ENCODE peak calls at places on chromosomes 3 and 15, in four cellular contexts. One of them, this sample, is unnamed. For H3K27me3, the result is how much of the 10 kb centered on the place peaks cover.

GRCh38 chr3:11288021-11288491 is 15.9 kb downstream of the ATG7 start:
- DNase-seq in CD8-positive, alpha-beta T cell: no peak
- DNase-seq in body of pancreas: no peak
- DNase-seq in pancreas: no peak
- DNase-seq in this sample: peak

GRCh38 chr15:78049691-78050440 is 27.6 kb downstream of the TBC1D2B start:
- DNase-seq in pancreas: no peak
- DNase-seq in body of pancreas: no peak
- DNase-seq in CD8-positive, alpha-beta T cell: peak
- DNase-seq in this sample: no peak

GRCh38 chr3:134793562-134793961 is 1.5 kb upstream of the EPHB1 start:
- DNase-seq in CD8-positive, alpha-beta T cell: no peak
- DNase-seq in body of pancreas: no peak
- DNase-seq in pancreas: no peak
- DNase-seq in this sample: no peak

GRCh38 chr3:98734311-98734710 is 28.8 kb upstream of the ST3GAL6 start:
- DNase-seq in body of pancreas: no peak
- DNase-seq in pancreas: no peak
- DNase-seq in CD8-positive, alpha-beta T cell: no peak
- DNase-seq in this sample: no peak

GRCh38 chr3:100041328-100041749 is 73.0 kb downstream of the FILIP1L start:
- DNase-seq in pancreas: no peak
- DNase-seq in body of pancreas: no peak
- DNase-seq in CD8-positive, alpha-beta T cell: no peak
- DNase-seq in this sample: no peak

GRCh38 chr3:72052841-72053409 is 268.0 kb upstream of the PROK2 start:
- DNase-seq in pancreas: no peak
- DNase-seq in CD8-positive, alpha-beta T cell: no peak
- DNase-seq in body of pancreas: no peak
- DNase-seq in this sample: no peak

GRCh38 chr3:40847571-40847992 is 322.8 kb downstream of the ZNF621 start:
- DNase-seq in body of pancreas: no peak
- DNase-seq in pancreas: no peak
- DNase-seq in CD8-positive, alpha-beta T cell: no peak
- DNase-seq in this sample: no peak

GRCh38 chr3:186049001-186049400 is 59.9 kb downstream of the ETV5 start:
- DNase-seq in pancreas: no peak
- DNase-seq in CD8-positive, alpha-beta T cell: no peak
- DNase-seq in body of pancreas: no peak
- DNase-seq in this sample: no peak

GRCh38 chr3:12695112-12695511 is 31.2 kb upstream of the RAF1 start:
- DNase-seq in body of pancreas: no peak
- DNase-seq in CD8-positive, alpha-beta T cell: no peak
- DNase-seq in pancreas: no peak
- DNase-seq in this sample: no peak

GRCh38 chr15:101494251-101494796 is 4.8 kb upstream of the PCSK6 start:
- DNase-seq in body of pancreas: no peak
- DNase-seq in CD8-positive, alpha-beta T cell: no peak
- DNase-seq in pancreas: no peak
- DNase-seq in this sample: no peak

GRCh38 chr3:188184160-188184559 is 30.2 kb downstream of the LPP start:
- DNase-seq in pancreas: no peak
- DNase-seq in CD8-positive, alpha-beta T cell: no peak
- DNase-seq in body of pancreas: no peak
- DNase-seq in this sample: no peak

GRCh38 chr3:78687520-78687919 is 1080.3 kb downstream of the ROBO1 start:
- DNase-seq in body of pancreas: no peak
- DNase-seq in pancreas: no peak
- DNase-seq in CD8-positive, alpha-beta T cell: no peak
- DNase-seq in this sample: no peak

GRCh38 chr3:38029400-38030125 is at the start of gene PLCD1:
- DNase-seq in body of pancreas: peak
- DNase-seq in CD8-positive, alpha-beta T cell: peak
- DNase-seq in pancreas: peak
- DNase-seq in this sample: no peak

GRCh38 chr3:38027466-38028465 is 1.7 kb downstream of the PLCD1 start:
- DNase-seq in CD8-positive, alpha-beta T cell: no peak
- DNase-seq in body of pancreas: no peak
- DNase-seq in pancreas: no peak
- DNase-seq in this sample: no peak

GRCh38 chr3:38030126-38031021 is 932 bp upstream of the PLCD1 start:
- DNase-seq in CD8-positive, alpha-beta T cell: no peak
- DNase-seq in body of pancreas: no peak
- DNase-seq in pancreas: no peak
- DNase-seq in this sample: no peak

GRCh38 chr3:38026856-38027255 is 2.6 kb downstream of the PLCD1 start:
- DNase-seq in body of pancreas: no peak
- DNase-seq in pancreas: no peak
- DNase-seq in CD8-positive, alpha-beta T cell: no peak
- DNase-seq in this sample: no peak

DNA sequence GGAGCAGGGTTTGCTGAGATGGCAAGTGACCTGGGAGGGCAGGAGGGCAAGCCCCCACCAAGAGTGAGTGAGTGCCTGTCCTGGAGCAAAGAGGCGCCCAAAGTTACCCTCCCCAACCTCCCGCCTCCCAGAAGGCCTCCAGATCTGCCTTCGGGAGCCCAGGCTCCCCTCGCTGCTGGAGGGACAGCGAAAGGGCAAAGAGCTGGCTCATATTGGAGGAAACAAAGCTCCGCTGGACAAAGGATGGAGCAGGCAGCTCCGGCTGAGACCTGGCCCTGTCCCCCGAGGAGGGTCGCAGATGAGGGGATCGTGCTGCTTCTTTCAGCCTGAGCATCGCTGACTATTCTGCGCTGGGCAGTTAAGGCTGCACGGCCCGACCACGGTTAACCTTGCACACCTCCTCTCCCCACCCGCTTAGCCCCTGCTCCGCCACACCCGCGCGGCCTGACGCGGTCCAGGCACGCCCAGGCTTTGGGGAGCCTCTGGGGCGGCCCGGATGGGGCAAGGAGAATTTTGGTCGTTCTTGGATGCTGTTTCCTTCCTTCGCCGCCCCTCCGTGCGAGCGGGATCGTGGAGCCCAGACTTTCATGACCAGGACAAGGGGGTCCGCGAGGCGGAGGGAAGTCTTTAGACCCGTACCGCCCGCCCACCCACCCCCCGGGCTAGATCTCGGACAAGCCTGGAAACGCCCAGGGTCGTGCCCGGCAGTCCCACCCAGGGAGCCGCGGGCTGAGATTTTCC is 651 bp downstream of the PLCD1 start:
- DNase-seq in body of pancreas: no peak
- DNase-seq in pancreas: no peak
- DNase-seq in CD8-positive, alpha-beta T cell: no peak
- DNase-seq in this sample: no peak
- H3K4me3 ChIP-seq in body of pancreas: no peak
- H3K4me3 ChIP-seq in pancreas: peak
- H3K4me3 ChIP-seq in CD8-positive, alpha-beta T cell: peak
- H3K4me3 ChIP-seq in this sample: no peak

GRCh38 chr3:118760611-118761606 is 273.7 kb downstream of the IGSF11 start:
- DNase-seq in CD8-positive, alpha-beta T cell: no peak
- DNase-seq in pancreas: no peak
- DNase-seq in body of pancreas: no peak
- DNase-seq in this sample: no peak
- TF ChIP-seq CTCF in CD8-positive, alpha-beta T cell: no peak
- TF ChIP-seq CTCF in pancreas: no peak
- TF ChIP-seq CTCF in body of pancreas: no peak
- TF ChIP-seq CTCF in this sample: peak

DNA sequence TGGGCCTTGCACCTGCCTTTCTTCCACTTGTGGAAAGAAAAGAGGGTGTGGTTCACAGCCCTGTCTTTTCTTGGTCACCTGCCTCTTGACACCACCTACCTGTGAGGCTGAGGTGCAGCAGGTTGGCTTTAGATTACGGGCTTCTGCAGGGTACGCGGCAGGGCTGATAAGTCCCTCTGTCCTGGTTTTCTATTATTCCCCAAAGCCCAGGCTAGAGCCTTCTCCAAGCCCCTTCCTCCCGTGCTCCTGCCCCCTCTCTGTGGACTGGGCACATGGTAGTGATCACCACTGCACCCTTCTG is 44.8 kb upstream of the HACD2 start:
- DNase-seq in CD8-positive, alpha-beta T cell: no peak
- DNase-seq in body of pancreas: no peak
- DNase-seq in pancreas: no peak
- DNase-seq in this sample: no peak
- H3K27me3 ChIP-seq in CD8-positive, alpha-beta T cell: under half
- H3K27me3 ChIP-seq in body of pancreas: under half
- H3K27me3 ChIP-seq in pancreas: under half
- H3K27me3 ChIP-seq in this sample: under half

DNA sequence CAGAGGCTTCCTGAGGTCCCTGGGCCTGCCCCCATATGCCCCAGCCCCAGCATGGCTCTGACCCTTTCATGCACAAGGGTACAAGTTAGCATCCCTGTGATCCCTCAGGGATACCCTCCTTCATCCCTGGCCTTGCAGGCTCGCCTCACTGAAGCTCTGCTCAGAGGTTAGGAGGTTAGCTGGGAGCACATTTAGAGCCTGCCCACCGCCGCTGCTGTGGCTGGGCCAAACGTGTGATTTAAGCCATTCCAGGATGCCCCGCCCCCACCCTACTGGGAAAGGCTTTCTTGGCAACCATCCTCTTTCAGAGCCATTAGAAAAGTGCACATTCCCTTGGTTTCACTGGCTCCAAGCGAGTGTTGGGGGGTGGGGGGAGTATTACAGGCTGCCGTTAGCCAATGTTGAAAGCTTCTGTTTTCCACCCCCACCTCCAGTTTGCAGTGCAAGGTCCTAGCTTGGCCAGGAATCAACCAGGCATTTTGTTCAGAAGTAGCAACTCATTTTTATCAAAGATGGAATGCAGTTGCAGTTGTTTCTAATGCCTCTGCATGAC is 6.3 kb upstream of the HES1 start:
- DNase-seq in CD8-positive, alpha-beta T cell: no peak
- DNase-seq in body of pancreas: no peak
- DNase-seq in pancreas: no peak
- DNase-seq in this sample: no peak
- H3K4me3 ChIP-seq in CD8-positive, alpha-beta T cell: no peak
- H3K4me3 ChIP-seq in body of pancreas: no peak
- H3K4me3 ChIP-seq in pancreas: no peak
- H3K4me3 ChIP-seq in this sample: no peak

GRCh38 chr3:88704316-88704715 is 403.1 kb upstream of the EPHA3 start:
- DNase-seq in pancreas: no peak
- DNase-seq in body of pancreas: no peak
- DNase-seq in CD8-positive, alpha-beta T cell: no peak
- DNase-seq in this sample: no peak

GRCh38 chr3:88713233-88713691 is 394.2 kb upstream of the EPHA3 start:
- DNase-seq in body of pancreas: no peak
- DNase-seq in CD8-positive, alpha-beta T cell: no peak
- DNase-seq in pancreas: no peak
- DNase-seq in this sample: no peak

GRCh38 chr3:88712552-88712951 is 394.9 kb upstream of the EPHA3 start:
- DNase-seq in pancreas: no peak
- DNase-seq in CD8-positive, alpha-beta T cell: no peak
- DNase-seq in body of pancreas: no peak
- DNase-seq in this sample: no peak

DNA sequence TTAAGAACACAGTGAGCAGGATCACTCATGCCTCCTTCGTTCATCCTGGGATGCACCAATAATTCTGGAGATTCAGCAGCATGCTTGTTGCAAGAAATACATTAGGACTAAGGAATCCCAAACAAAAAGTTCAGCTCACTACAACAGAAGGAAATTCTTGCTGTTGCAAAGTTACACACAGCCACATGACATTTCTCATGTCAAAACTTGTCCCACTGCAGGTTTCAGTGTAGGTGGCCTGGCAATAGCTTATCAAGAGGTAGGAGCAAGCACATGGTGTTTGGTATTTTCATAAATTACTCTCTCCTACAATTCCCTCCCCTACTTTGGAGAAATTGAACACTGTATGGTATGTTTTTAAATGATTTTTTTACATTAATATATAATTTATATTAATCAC is 399.6 kb upstream of the EPHA3 start:
- DNase-seq in body of pancreas: no peak
- DNase-seq in CD8-positive, alpha-beta T cell: no peak
- DNase-seq in pancreas: peak
- DNase-seq in this sample: no peak
- TF ChIP-seq CTCF in body of pancreas: no peak
- TF ChIP-seq CTCF in CD8-positive, alpha-beta T cell: no peak
- TF ChIP-seq CTCF in pancreas: no peak
- TF ChIP-seq CTCF in this sample: no peak

GRCh38 chr15:36885709-36886108 is 214.6 kb downstream of the MEIS2 start:
- DNase-seq in body of pancreas: no peak
- DNase-seq in CD8-positive, alpha-beta T cell: no peak
- DNase-seq in pancreas: no peak
- DNase-seq in this sample: no peak

GRCh38 chr15:36884404-36885335 is 215.7 kb downstream of the MEIS2 start:
- DNase-seq in body of pancreas: no peak
- DNase-seq in CD8-positive, alpha-beta T cell: no peak
- DNase-seq in pancreas: no peak
- DNase-seq in this sample: no peak

GRCh38 chr15:36888018-36888992 is 212.0 kb downstream of the MEIS2 start:
- DNase-seq in body of pancreas: no peak
- DNase-seq in CD8-positive, alpha-beta T cell: no peak
- DNase-seq in pancreas: no peak
- DNase-seq in this sample: no peak

GRCh38 chr15:36886135-36887011 is 214.0 kb downstream of the MEIS2 start:
- DNase-seq in CD8-positive, alpha-beta T cell: no peak
- DNase-seq in body of pancreas: no peak
- DNase-seq in pancreas: no peak
- DNase-seq in this sample: no peak

GRCh38 chr15:36887214-36888017 is 212.9 kb downstream of the MEIS2 start:
- DNase-seq in body of pancreas: no peak
- DNase-seq in pancreas: no peak
- DNase-seq in CD8-positive, alpha-beta T cell: no peak
- DNase-seq in this sample: no peak
- H3K27me3 ChIP-seq in body of pancreas: under half
- H3K27me3 ChIP-seq in pancreas: under half
- H3K27me3 ChIP-seq in CD8-positive, alpha-beta T cell: under half
- H3K27me3 ChIP-seq in this sample: under half

This sample was measured in GM06990.